ENCODE peak calls at places on chromosomes 13 and 19, in four cellular contexts. M, S, T and F are unnamed samples.

GRCh38 chr19:5018224-5019015 is 49.5 kb downstream of the KDM4B start:
- DNase-seq in M (no peak), S (no peak), T (no peak), F (no peak)

GRCh38 chr19:28044477-28044876 is 1168.5 kb downstream of the UQCRFS1 start:
- DNase-seq in M (no peak), S (no peak), T (no peak), F (no peak)

GRCh38 chr13:108200781-108201398 is 14.4 kb downstream of the LIG4 start:
- DNase-seq in T (peak), M (no peak), S (no peak), F (no peak)

GRCh38 chr19:2923510-2923909 is 21.3 kb downstream of the ZNF77 start:
- DNase-seq in S (no peak), M (no peak), T (peak), F (no peak)

GRCh38 chr13:66171821-66172220 is 1058.3 kb downstream of the PCDH9 start:
- DNase-seq in M (no peak), S (no peak), T (no peak), F (no peak)

GRCh38 chr13:51576754-51577153 is 7.5 kb upstream of the WDFY2 start:
- DNase-seq in S (no peak), M (no peak), T (peak), F (no peak)

GRCh38 chr19:5192568-5192967 is 148.0 kb downstream of the PTPRS start:
- DNase-seq in S (no peak), T (no peak), M (no peak), F (peak)

GRCh38 chr19:30228113-30228725 is 144.0 kb upstream of the ZNF536 start:
- DNase-seq in T (no peak), S (no peak), M (no peak), F (peak)

GRCh38 chr19:42407085-42407815 is 17.2 kb upstream of the CNFN start:
- DNase-seq in M (no peak), T (no peak), S (no peak), F (no peak)

GRCh38 chr13:110869805-110870706 is 44.8 kb downstream of the ANKRD10 start:
- DNase-seq in T (peak), M (peak), S (no peak), F (no peak)

GRCh38 chr13:33126909-33127607 is 110.8 kb downstream of the KL start:
- DNase-seq in T (no peak), M (no peak), S (no peak), F (no peak)

GRCh38 chr19:1254081-1254527 is 5.7 kb downstream of the MIDN start:
- DNase-seq in S (peak), T (no peak), M (no peak), F (no peak)

GRCh38 chr19:1251503-1252220 is 3.3 kb downstream of the MIDN start:
- DNase-seq in S (peak), T (no peak), M (no peak), F (no peak)

GRCh38 chr19:1252221-1252817 is 3.9 kb downstream of the MIDN start:
- DNase-seq in T (peak), M (peak), S (peak), F (no peak)

GRCh38 chr19:1253514-1254080 is 5.2 kb downstream of the MIDN start:
- DNase-seq in S (no peak), T (no peak), M (no peak), F (no peak)

DNA sequence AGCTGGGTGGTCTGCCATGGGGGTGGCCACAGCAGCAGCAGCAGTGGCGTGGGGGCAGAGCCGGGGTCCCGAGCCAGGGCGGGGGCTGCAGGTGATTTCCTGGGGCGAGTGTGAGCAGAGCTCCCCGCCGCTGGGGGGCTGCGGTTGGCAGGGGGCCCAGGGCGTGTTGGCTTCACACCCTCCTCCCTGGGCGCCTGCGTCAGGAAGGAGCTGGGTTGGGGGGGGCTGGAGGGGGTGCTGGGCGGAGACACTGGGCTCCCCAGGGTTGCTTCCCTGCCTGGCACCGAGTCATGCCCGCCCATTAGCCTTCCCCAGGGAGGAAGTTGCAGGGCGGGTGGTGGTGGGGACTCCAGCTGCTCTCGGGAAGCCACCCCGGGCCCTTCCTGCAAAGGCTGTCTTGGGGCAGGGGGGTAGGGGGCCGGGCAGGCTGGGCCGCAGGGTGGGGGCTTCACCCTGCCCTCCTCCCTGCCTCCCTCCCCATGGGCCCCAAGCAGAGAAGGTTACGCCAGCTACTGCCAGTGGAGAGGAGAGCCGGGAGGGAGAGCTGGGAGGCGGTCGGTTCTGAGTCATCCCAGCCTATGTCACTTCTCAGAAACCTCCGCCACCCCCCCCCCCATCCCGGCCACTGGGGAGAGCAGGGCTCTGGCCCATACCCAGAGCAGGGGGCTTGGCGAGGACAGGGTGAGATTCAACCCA is 4.6 kb downstream of the MIDN start:
- DNase-seq in T (peak), M (peak), S (peak), F (no peak)
- TF ChIP-seq CTCF in T (no peak), M (peak), S (peak), F (no peak)

GRCh38 chr19:7534531-7534980 is 961 bp upstream of the PNPLA6 start:
- DNase-seq in S (peak), T (peak), M (peak), F (peak)
- TF ChIP-seq CTCF in S (peak), T (no peak), M (no peak), F (no peak)

GRCh38 chr19:50772408-50773311 is 2.4 kb downstream of the GPR32 start:
- DNase-seq in M (no peak), S (no peak), T (no peak), F (no peak)
- TF ChIP-seq CTCF in M (no peak), S (no peak), T (no peak), F (no peak)

GRCh38 chr19:11380653-11381534 is 3.2 kb downstream of the EPOR start:
- DNase-seq in T (peak), S (peak), M (peak), F (peak)

GRCh38 chr19:11377756-11378155 is 3.3 kb downstream of the SWSAP1 start:
- DNase-seq in T (no peak), S (no peak), M (no peak), F (no peak)

GRCh38 chr19:11377237-11377636 is 2.8 kb downstream of the SWSAP1 start:
- DNase-seq in T (peak), S (no peak), M (no peak), F (no peak)

GRCh38 chr19:11379857-11380350 is 4.2 kb downstream of the EPOR start:
- DNase-seq in M (no peak), T (no peak), S (no peak), F (no peak)

GRCh38 chr19:11378319-11379189 is 4.1 kb downstream of the SWSAP1 start:
- DNase-seq in S (peak), M (no peak), T (peak), F (peak)
- TF ChIP-seq CTCF in S (peak), M (peak), T (peak), F (peak)